ENCODE peak calls at places on chromosomes 11 and 22, in four cellular contexts. Q is activated B cell treated with CpG ODN at 0.5 μM for 24 hours, S is mucosa of descending colon, X is PC-3. N is an unnamed sample.

GRCh38 chr11:92087916-92088537 is 136.6 kb upstream of the FAT3 start:
- ATAC-seq in Q (no peak), S (no peak), X (no peak), N (no peak)

GRCh38 chr22:41862160-41862529 is 29.2 kb downstream of the SREBF2 start:
- ATAC-seq in Q (peak), S (peak), X (no peak), N (peak)

GRCh38 chr11:130904380-130904779 is 11.9 kb downstream of the SNX19 start:
- ATAC-seq in Q (no peak), S (no peak), X (peak), N (no peak)

GRCh38 chr11:6057452-6057851 is 26.9 kb upstream of the OR56A1 start:
- ATAC-seq in Q (no peak), S (no peak), X (no peak), N (no peak)

GRCh38 chr22:32815943-32816342 is 14.4 kb downstream of the TIMP3 start:
- ATAC-seq in Q (no peak), S (no peak), X (no peak), N (no peak)

GRCh38 chr11:61694971-61695706 is 14.9 kb downstream of the DAGLA start:
- ATAC-seq in Q (no peak), S (no peak), X (no peak), N (no peak)

GRCh38 chr11:28559497-28559896 is 451.3 kb downstream of the METTL15 start:
- ATAC-seq in Q (no peak), S (no peak), X (no peak), N (no peak)

GRCh38 chr11:94455861-94456260 is 37.8 kb downstream of the MRE11 start:
- ATAC-seq in Q (no peak), S (no peak), X (peak), N (no peak)

GRCh38 chr11:1238767-1239595 is 16.1 kb downstream of the MUC5B start:
- ATAC-seq in Q (no peak), S (peak), X (peak), N (no peak)

GRCh38 chr11:132131962-132132361 is 761.5 kb downstream of the NTM start:
- ATAC-seq in Q (no peak), S (no peak), X (no peak), N (no peak)

GRCh38 chr11:92501346-92501745 is 276.7 kb downstream of the FAT3 start:
- ATAC-seq in Q (no peak), S (no peak), X (no peak), N (no peak)

GRCh38 chr11:19910931-19911330 is 198.3 kb downstream of the NAV2 start:
- ATAC-seq in Q (no peak), S (no peak), X (no peak), N (no peak)

GRCh38 chr11:69080361-69080973 is 31.7 kb downstream of the TPCN2 start:
- ATAC-seq in Q (no peak), S (no peak), X (peak), N (peak)

GRCh38 chr11:36433896-36434295 is 76.2 kb downstream of the TRAF6 start:
- ATAC-seq in Q (no peak), S (no peak), X (no peak), N (no peak)

GRCh38 chr22:21849489-21849888 is 18.0 kb downstream of the MAPK1 start:
- ATAC-seq in Q (no peak), S (no peak), X (no peak), N (no peak)

GRCh38 chr11:16897460-16898061 is 116.7 kb downstream of the PLEKHA7 start:
- ATAC-seq in Q (no peak), S (no peak), X (no peak), N (no peak)

GRCh38 chr22:23240639-23241389 is 60.5 kb downstream of the BCR start:
- ATAC-seq in Q (peak), S (peak), X (peak), N (peak)

N was measured in activated T-helper 17 cell treated with anti-CD3 and anti-CD28 coated beads, Interleukin-2, amount 50 U/mL, for 72 hours.